ENCODE peak calls at places on chromosomes 2 and 18, in seven cellular contexts. Q is effector memory CD4-positive, alpha-beta T cell; B is BJ; T is sigmoid colon; P is tibial artery; E is thoracic aorta; X is CD4-positive, alpha-beta memory T cell. K is an unnamed sample.

GRCh38 chr18:68399721-68400120 is 315.2 kb downstream of the TMX3 start:
- DNase-seq in E (no peak), T (no peak), P (no peak), X (no peak), Q (no peak), B (no peak), K (no peak)

GRCh38 chr18:62566199-62566598 is 43.4 kb downstream of the ZCCHC2 start:
- DNase-seq in P (no peak), T (no peak), E (no peak), B (no peak), X (no peak), Q (no peak), K (no peak)

GRCh38 chr2:98465456-98466201 is 21.0 kb downstream of the INPP4A start:
- DNase-seq in E (no peak), T (peak; percentile 81), Q (peak; percentile 66), P (no peak), B (no peak), X (peak; percentile 93), K (peak; percentile 58)

GRCh38 chr2:26687785-26688184 is 4.7 kb upstream of the KCNK3 start:
- DNase-seq in X (no peak), T (no peak), P (no peak), Q (no peak), B (no peak), E (no peak), K (no peak)

GRCh38 chr2:10331702-10332401 is 29.1 kb downstream of the HPCAL1 start:
- DNase-seq in E (no peak), X (peak; percentile 85), P (no peak), B (no peak), Q (peak; percentile 29), T (no peak), K (no peak)

GRCh38 chr2:11572996-11573395 is 39.2 kb downstream of the GREB1 start:
- DNase-seq in B (no peak), T (peak; percentile 47), P (peak; percentile 31), Q (no peak), X (no peak), E (no peak), K (no peak)

GRCh38 chr2:71562518-71562917 is 109.2 kb downstream of the DYSF start:
- DNase-seq in E (no peak), B (no peak), X (no peak), T (no peak), P (no peak), Q (no peak), K (no peak)

GRCh38 chr2:8634466-8635172 is 47.2 kb upstream of the ID2 start:
- DNase-seq in Q (no peak), X (no peak), E (no peak), P (no peak), T (no peak), B (no peak), K (no peak)

GRCh38 chr2:28163028-28163427 is 229.6 kb upstream of the FOSL2 start:
- DNase-seq in T (no peak), E (no peak), X (no peak), P (no peak), Q (no peak), B (no peak), K (no peak)

GRCh38 chr2:230871361-230872150 is 6.8 kb downstream of the ITM2C start:
- DNase-seq in E (no peak), Q (no peak), B (no peak), T (no peak), P (peak; percentile 33), X (no peak), K (no peak)

GRCh38 chr2:69018629-69019227 is 5.7 kb downstream of the ANTXR1 start:
- DNase-seq in X (no peak), B (no peak), T (no peak), Q (no peak), E (no peak), P (no peak), K (no peak)

GRCh38 chr18:56637897-56638231 is 528 bp downstream of the TXNL1 start:
- DNase-seq in Q (no peak), X (peak; percentile 47), T (no peak), E (no peak), P (peak; percentile 70), B (no peak), K (no peak)

GRCh38 chr2:38444247-38444646 is 67.2 kb upstream of the ATL2 start:
- DNase-seq in B (no peak), P (no peak), T (no peak), E (no peak), Q (no peak), X (no peak), K (peak; percentile 92)

GRCh38 chr2:44155577-44156446 is 12.9 kb upstream of the PPM1B start:
- DNase-seq in P (no peak), E (no peak), B (no peak), Q (no peak), X (no peak), T (no peak), K (peak; percentile 9)

GRCh38 chr2:241268306-241268705 is 47.2 kb downstream of the HDLBP start:
- DNase-seq in Q (no peak), X (no peak), P (no peak), T (no peak), B (no peak), E (no peak), K (no peak)
- H3K36me3 ChIP-seq in Q (peaks cover 32% of the 10 kb centered on the region), X (peaks cover 21% of the 10 kb centered on the region), P (peaks cover 44% of the 10 kb centered on the region), T (peaks cover 28% of the 10 kb centered on the region), B (peaks cover 30% of the 10 kb centered on the region), E (peaks cover 34% of the 10 kb centered on the region), K (peaks cover 25% of the 10 kb centered on the region)

GRCh38 chr2:219627105-219628100 is at the start of gene SLC4A3:
- DNase-seq in E (no peak), B (no peak), Q (no peak), T (no peak), X (no peak), P (no peak), K (no peak)

GRCh38 chr2:219629976-219630695 is 2.7 kb downstream of the SLC4A3 start:
- DNase-seq in P (peak; percentile 57), T (peak; percentile 48), Q (no peak), X (no peak), B (no peak), E (no peak), K (no peak)

GRCh38 chr2:219628986-219629901 is 1.8 kb downstream of the SLC4A3 start:
- DNase-seq in T (peak; percentile 56), B (no peak), P (peak; percentile 57), X (no peak), Q (no peak), E (no peak), K (no peak)

GRCh38 chr2:219626540-219626939 is 890 bp upstream of the SLC4A3 start:
- DNase-seq in P (no peak), Q (no peak), T (no peak), B (no peak), E (no peak), X (no peak), K (no peak)

DNA sequence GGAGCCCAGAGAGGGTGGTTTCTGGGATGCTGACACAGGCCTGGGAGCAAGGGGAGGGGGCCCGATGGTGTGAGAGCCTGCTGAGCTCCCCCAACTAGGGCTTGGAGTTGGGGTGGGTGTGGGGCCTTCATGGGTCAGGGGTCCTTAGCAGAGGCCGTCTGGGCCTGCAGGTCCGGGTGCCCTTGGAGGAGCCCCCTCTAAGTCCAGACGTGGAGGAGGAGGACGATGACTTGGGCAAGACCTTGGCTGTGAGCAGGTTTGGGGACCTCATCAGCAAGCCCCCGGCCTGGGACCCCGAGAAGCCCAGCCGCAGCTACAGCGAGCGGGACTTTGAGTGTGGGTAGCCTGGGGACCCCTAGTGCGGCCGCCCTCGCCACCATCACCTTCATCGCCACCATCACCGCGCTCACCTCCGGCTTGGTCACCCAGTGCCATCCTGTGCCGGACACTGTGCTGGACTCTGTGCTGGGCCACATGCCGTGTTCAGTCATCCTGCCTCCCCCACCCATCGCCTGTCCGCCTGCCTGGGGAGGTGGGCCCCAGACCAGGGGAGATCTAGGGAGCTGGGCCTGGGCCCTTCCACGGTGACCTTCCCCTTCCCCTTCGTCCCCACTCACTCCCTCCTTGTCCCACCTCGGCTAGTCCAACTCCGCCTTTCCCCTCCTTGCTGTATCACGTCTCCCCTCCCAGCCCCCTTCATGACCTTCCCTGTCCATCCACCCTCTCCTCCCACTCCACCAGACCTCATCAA is 980 bp downstream of the SLC4A3 start:
- DNase-seq in B (no peak), P (peak; percentile 58), E (no peak), X (no peak), Q (no peak), T (peak; percentile 66), K (no peak)
- H3K36me3 ChIP-seq in B (peaks cover 5% of the 10 kb centered on the region), P (no peaks in the 10 kb centered on the region), E (no peaks in the 10 kb centered on the region), X (no peaks in the 10 kb centered on the region), Q (no peaks in the 10 kb centered on the region), T (no peaks in the 10 kb centered on the region), K (no peaks in the 10 kb centered on the region)

DNA sequence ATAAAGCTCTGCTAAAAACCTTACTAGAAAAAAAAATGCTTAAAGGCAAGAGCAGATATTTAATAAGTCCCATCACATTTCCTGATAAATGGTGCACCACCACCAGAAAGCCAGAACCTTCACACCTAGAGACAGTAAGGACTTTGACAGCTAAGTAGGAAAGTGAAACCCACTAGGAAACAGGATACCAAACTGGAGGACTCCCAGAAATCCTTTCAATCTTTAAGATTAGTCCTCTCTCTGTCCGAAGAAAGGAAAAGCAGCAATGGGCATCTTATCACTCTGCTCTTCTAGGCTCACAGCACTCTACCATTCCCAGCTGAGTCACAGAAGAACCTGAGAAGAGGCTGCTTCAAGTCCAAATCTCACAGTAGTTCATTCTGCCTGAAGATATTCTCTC is 3.7 kb downstream of the DYM start:
- DNase-seq in Q (no peak), E (no peak), X (no peak), P (no peak), T (no peak), B (no peak), K (no peak)
- H3K36me3 ChIP-seq in Q (no peaks in the 10 kb centered on the region), E (no peaks in the 10 kb centered on the region), X (no peaks in the 10 kb centered on the region), P (no peaks in the 10 kb centered on the region), T (no peaks in the 10 kb centered on the region), B (no peaks in the 10 kb centered on the region), K (no peaks in the 10 kb centered on the region)

DNA sequence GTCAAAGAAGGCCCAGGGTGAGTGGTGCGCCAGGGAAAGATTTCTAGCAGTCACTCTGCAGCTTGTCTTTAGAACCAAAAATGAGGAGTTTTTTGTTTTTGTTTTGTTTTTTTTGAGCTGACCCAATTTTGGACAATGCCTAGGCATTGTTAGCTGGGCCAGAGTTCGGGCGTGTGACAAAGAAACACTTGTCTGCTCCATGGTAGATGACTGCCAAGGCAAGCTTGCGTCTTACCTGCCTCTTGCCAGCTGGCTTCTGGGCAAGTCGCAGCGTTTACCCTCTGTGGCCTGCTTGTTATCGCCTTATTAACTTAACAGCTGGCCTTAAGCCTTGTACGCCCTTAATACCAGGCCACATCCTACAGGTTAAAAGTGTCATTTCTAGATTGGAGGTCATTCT is 114.3 kb downstream of the GALNT1 start:
- DNase-seq in E (no peak), P (no peak), B (no peak), Q (no peak), X (no peak), T (no peak), K (no peak)
- H3K36me3 ChIP-seq in E (peaks cover 2% of the 10 kb centered on the region), P (no peaks in the 10 kb centered on the region), B (no peaks in the 10 kb centered on the region), Q (no peaks in the 10 kb centered on the region), X (no peaks in the 10 kb centered on the region), T (peaks cover 9% of the 10 kb centered on the region), K (no peaks in the 10 kb centered on the region)

GRCh38 chr2:135755573-135755972 is 13.9 kb downstream of the UBXN4 start:
- DNase-seq in B (no peak), Q (no peak), E (no peak), T (no peak), X (no peak), P (no peak), K (no peak)
- H3K36me3 ChIP-seq in B (peaks cover 15% of the 10 kb centered on the region), Q (peaks cover 44% of the 10 kb centered on the region), E (peaks cover 59% of the 10 kb centered on the region), T (peaks cover 38% of the 10 kb centered on the region), X (peaks cover 44% of the 10 kb centered on the region), P (peaks cover 76% of the 10 kb centered on the region), K (peaks cover 9% of the 10 kb centered on the region)

GRCh38 chr2:170670651-170671050 is 44.5 kb upstream of the SP5 start:
- DNase-seq in Q (no peak), P (no peak), T (no peak), E (no peak), X (no peak), B (no peak), K (no peak)
- H3K36me3 ChIP-seq in Q (no peaks in the 10 kb centered on the region), P (no peaks in the 10 kb centered on the region), T (no peaks in the 10 kb centered on the region), E (no peaks in the 10 kb centered on the region), X (no peaks in the 10 kb centered on the region), B (no peaks in the 10 kb centered on the region), K (no peaks in the 10 kb centered on the region)

K was measured in bronchial epithelial cell.